ENCODE peak calls at places on chromosomes 3 and 15, in ten cellular contexts. One of them, this sample, is unnamed.

GRCh38 chr15:50675524-50676144 is 11.0 kb downstream of the TRPM7 start:
- DNase-seq in epithelial cell of prostate: no peak
- DNase-seq in nephron progenitor cell: no peak
- DNase-seq in NCI-H2171: no peak
- DNase-seq in stimulated activated CD4-positive, alpha-beta T cell treated with anti-CD3 and anti-CD28 coated beads, Interleukin-1b, Interleukin-23, amount 100 ng/mL, for 48 hours: no peak
- DNase-seq in HFFc6: peak
- DNase-seq in brain microvascular endothelial cell: peak
- DNase-seq in EL: peak
- DNase-seq in WERI-Rb-1: no peak
- DNase-seq in memory B cell: peak
- DNase-seq in this sample: no peak

GRCh38 chr3:141457624-141458236 is 29.1 kb upstream of the RASA2 start:
- DNase-seq in EL: peak
- DNase-seq in nephron progenitor cell: no peak
- DNase-seq in WERI-Rb-1: no peak
- DNase-seq in epithelial cell of prostate: peak
- DNase-seq in memory B cell: no peak
- DNase-seq in brain microvascular endothelial cell: peak
- DNase-seq in stimulated activated CD4-positive, alpha-beta T cell treated with anti-CD3 and anti-CD28 coated beads, Interleukin-1b, Interleukin-23, amount 100 ng/mL, for 48 hours: no peak
- DNase-seq in HFFc6: peak
- DNase-seq in NCI-H2171: no peak
- DNase-seq in this sample: no peak

GRCh38 chr15:37107071-37107753 is 6.9 kb upstream of the MEIS2 start:
- DNase-seq in EL: no peak
- DNase-seq in stimulated activated CD4-positive, alpha-beta T cell treated with anti-CD3 and anti-CD28 coated beads, Interleukin-1b, Interleukin-23, amount 100 ng/mL, for 48 hours: no peak
- DNase-seq in nephron progenitor cell: peak
- DNase-seq in epithelial cell of prostate: no peak
- DNase-seq in WERI-Rb-1: peak
- DNase-seq in HFFc6: no peak
- DNase-seq in brain microvascular endothelial cell: no peak
- DNase-seq in NCI-H2171: no peak
- DNase-seq in memory B cell: no peak
- DNase-seq in this sample: no peak

GRCh38 chr3:27666277-27666676 is 55.8 kb downstream of the EOMES start:
- DNase-seq in WERI-Rb-1: no peak
- DNase-seq in EL: no peak
- DNase-seq in brain microvascular endothelial cell: no peak
- DNase-seq in stimulated activated CD4-positive, alpha-beta T cell treated with anti-CD3 and anti-CD28 coated beads, Interleukin-1b, Interleukin-23, amount 100 ng/mL, for 48 hours: no peak
- DNase-seq in NCI-H2171: no peak
- DNase-seq in epithelial cell of prostate: no peak
- DNase-seq in memory B cell: no peak
- DNase-seq in nephron progenitor cell: no peak
- DNase-seq in HFFc6: no peak
- DNase-seq in this sample: no peak

GRCh38 chr15:85691350-85692240 is 103.1 kb downstream of the KLHL25 start:
- DNase-seq in nephron progenitor cell: no peak
- DNase-seq in stimulated activated CD4-positive, alpha-beta T cell treated with anti-CD3 and anti-CD28 coated beads, Interleukin-1b, Interleukin-23, amount 100 ng/mL, for 48 hours: peak
- DNase-seq in memory B cell: no peak
- DNase-seq in HFFc6: no peak
- DNase-seq in brain microvascular endothelial cell: no peak
- DNase-seq in EL: no peak
- DNase-seq in WERI-Rb-1: no peak
- DNase-seq in NCI-H2171: no peak
- DNase-seq in epithelial cell of prostate: no peak
- DNase-seq in this sample: no peak

GRCh38 chr3:117118604-117119003 is 409.0 kb downstream of the TUSC7 start:
- DNase-seq in memory B cell: no peak
- DNase-seq in brain microvascular endothelial cell: no peak
- DNase-seq in WERI-Rb-1: no peak
- DNase-seq in stimulated activated CD4-positive, alpha-beta T cell treated with anti-CD3 and anti-CD28 coated beads, Interleukin-1b, Interleukin-23, amount 100 ng/mL, for 48 hours: no peak
- DNase-seq in epithelial cell of prostate: no peak
- DNase-seq in NCI-H2171: no peak
- DNase-seq in nephron progenitor cell: no peak
- DNase-seq in EL: peak
- DNase-seq in HFFc6: no peak
- DNase-seq in this sample: no peak

GRCh38 chr3:16294854-16295253 is 29.8 kb downstream of the OXNAD1 start:
- DNase-seq in WERI-Rb-1: no peak
- DNase-seq in stimulated activated CD4-positive, alpha-beta T cell treated with anti-CD3 and anti-CD28 coated beads, Interleukin-1b, Interleukin-23, amount 100 ng/mL, for 48 hours: no peak
- DNase-seq in brain microvascular endothelial cell: no peak
- DNase-seq in memory B cell: no peak
- DNase-seq in nephron progenitor cell: no peak
- DNase-seq in HFFc6: no peak
- DNase-seq in NCI-H2171: no peak
- DNase-seq in EL: no peak
- DNase-seq in epithelial cell of prostate: no peak
- DNase-seq in this sample: no peak

GRCh38 chr3:152811974-152812760 is 22.8 kb upstream of the P2RY1 start:
- DNase-seq in NCI-H2171: no peak
- DNase-seq in EL: no peak
- DNase-seq in epithelial cell of prostate: no peak
- DNase-seq in WERI-Rb-1: no peak
- DNase-seq in nephron progenitor cell: no peak
- DNase-seq in brain microvascular endothelial cell: no peak
- DNase-seq in memory B cell: no peak
- DNase-seq in HFFc6: no peak
- DNase-seq in stimulated activated CD4-positive, alpha-beta T cell treated with anti-CD3 and anti-CD28 coated beads, Interleukin-1b, Interleukin-23, amount 100 ng/mL, for 48 hours: no peak
- DNase-seq in this sample: no peak

GRCh38 chr3:150523538-150523937 is 22.8 kb downstream of the SERP1 start:
- DNase-seq in EL: no peak
- DNase-seq in HFFc6: no peak
- DNase-seq in WERI-Rb-1: no peak
- DNase-seq in epithelial cell of prostate: no peak
- DNase-seq in brain microvascular endothelial cell: no peak
- DNase-seq in stimulated activated CD4-positive, alpha-beta T cell treated with anti-CD3 and anti-CD28 coated beads, Interleukin-1b, Interleukin-23, amount 100 ng/mL, for 48 hours: no peak
- DNase-seq in nephron progenitor cell: no peak
- DNase-seq in NCI-H2171: no peak
- DNase-seq in memory B cell: no peak
- DNase-seq in this sample: no peak

GRCh38 chr3:186054481-186055399 is 54.1 kb downstream of the ETV5 start:
- DNase-seq in HFFc6: no peak
- DNase-seq in epithelial cell of prostate: no peak
- DNase-seq in memory B cell: no peak
- DNase-seq in brain microvascular endothelial cell: no peak
- DNase-seq in stimulated activated CD4-positive, alpha-beta T cell treated with anti-CD3 and anti-CD28 coated beads, Interleukin-1b, Interleukin-23, amount 100 ng/mL, for 48 hours: no peak
- DNase-seq in nephron progenitor cell: no peak
- DNase-seq in WERI-Rb-1: no peak
- DNase-seq in EL: no peak
- DNase-seq in NCI-H2171: peak
- DNase-seq in this sample: no peak

GRCh38 chr15:75234191-75234810 is 23.8 kb upstream of the GOLGA6C start:
- DNase-seq in epithelial cell of prostate: no peak
- DNase-seq in HFFc6: no peak
- DNase-seq in memory B cell: no peak
- DNase-seq in nephron progenitor cell: no peak
- DNase-seq in EL: no peak
- DNase-seq in stimulated activated CD4-positive, alpha-beta T cell treated with anti-CD3 and anti-CD28 coated beads, Interleukin-1b, Interleukin-23, amount 100 ng/mL, for 48 hours: no peak
- DNase-seq in brain microvascular endothelial cell: no peak
- DNase-seq in NCI-H2171: no peak
- DNase-seq in WERI-Rb-1: peak
- DNase-seq in this sample: no peak

GRCh38 chr3:150216041-150216811 is 191.9 kb upstream of the TSC22D2 start:
- DNase-seq in WERI-Rb-1: peak
- DNase-seq in HFFc6: no peak
- DNase-seq in brain microvascular endothelial cell: peak
- DNase-seq in stimulated activated CD4-positive, alpha-beta T cell treated with anti-CD3 and anti-CD28 coated beads, Interleukin-1b, Interleukin-23, amount 100 ng/mL, for 48 hours: no peak
- DNase-seq in nephron progenitor cell: no peak
- DNase-seq in memory B cell: no peak
- DNase-seq in EL: peak
- DNase-seq in NCI-H2171: peak
- DNase-seq in epithelial cell of prostate: no peak
- DNase-seq in this sample: peak

GRCh38 chr3:9223683-9224082 is 25.8 kb downstream of the SRGAP3 start:
- DNase-seq in nephron progenitor cell: no peak
- DNase-seq in brain microvascular endothelial cell: no peak
- DNase-seq in NCI-H2171: no peak
- DNase-seq in WERI-Rb-1: no peak
- DNase-seq in HFFc6: no peak
- DNase-seq in stimulated activated CD4-positive, alpha-beta T cell treated with anti-CD3 and anti-CD28 coated beads, Interleukin-1b, Interleukin-23, amount 100 ng/mL, for 48 hours: no peak
- DNase-seq in EL: no peak
- DNase-seq in memory B cell: no peak
- DNase-seq in epithelial cell of prostate: no peak
- DNase-seq in this sample: no peak

GRCh38 chr3:129063841-129064482 is 3.4 kb downstream of the GP9 start:
- DNase-seq in memory B cell: no peak
- DNase-seq in WERI-Rb-1: no peak
- DNase-seq in NCI-H2171: peak
- DNase-seq in EL: no peak
- DNase-seq in HFFc6: no peak
- DNase-seq in brain microvascular endothelial cell: no peak
- DNase-seq in nephron progenitor cell: no peak
- DNase-seq in stimulated activated CD4-positive, alpha-beta T cell treated with anti-CD3 and anti-CD28 coated beads, Interleukin-1b, Interleukin-23, amount 100 ng/mL, for 48 hours: no peak
- DNase-seq in epithelial cell of prostate: no peak
- DNase-seq in this sample: no peak

GRCh38 chr15:31376511-31376910 is 49.9 kb downstream of the KLF13 start:
- DNase-seq in memory B cell: no peak
- DNase-seq in brain microvascular endothelial cell: no peak
- DNase-seq in stimulated activated CD4-positive, alpha-beta T cell treated with anti-CD3 and anti-CD28 coated beads, Interleukin-1b, Interleukin-23, amount 100 ng/mL, for 48 hours: no peak
- DNase-seq in nephron progenitor cell: no peak
- DNase-seq in WERI-Rb-1: no peak
- DNase-seq in EL: no peak
- DNase-seq in epithelial cell of prostate: no peak
- DNase-seq in HFFc6: no peak
- DNase-seq in NCI-H2171: no peak
- DNase-seq in this sample: no peak

GRCh38 chr3:160448845-160449659 is 534 bp downstream of the TRIM59 start:
- DNase-seq in nephron progenitor cell: peak
- DNase-seq in memory B cell: no peak
- DNase-seq in HFFc6: peak
- DNase-seq in epithelial cell of prostate: no peak
- DNase-seq in EL: no peak
- DNase-seq in WERI-Rb-1: no peak
- DNase-seq in stimulated activated CD4-positive, alpha-beta T cell treated with anti-CD3 and anti-CD28 coated beads, Interleukin-1b, Interleukin-23, amount 100 ng/mL, for 48 hours: no peak
- DNase-seq in brain microvascular endothelial cell: no peak
- DNase-seq in NCI-H2171: no peak
- DNase-seq in this sample: peak

GRCh38 chr15:85482896-85483295 is 102.5 kb downstream of the AKAP13 start:
- DNase-seq in EL: peak
- DNase-seq in WERI-Rb-1: no peak
- DNase-seq in epithelial cell of prostate: peak
- DNase-seq in stimulated activated CD4-positive, alpha-beta T cell treated with anti-CD3 and anti-CD28 coated beads, Interleukin-1b, Interleukin-23, amount 100 ng/mL, for 48 hours: no peak
- DNase-seq in memory B cell: peak
- DNase-seq in NCI-H2171: no peak
- DNase-seq in brain microvascular endothelial cell: peak
- DNase-seq in nephron progenitor cell: no peak
- DNase-seq in HFFc6: peak
- DNase-seq in this sample: peak

GRCh38 chr3:180135101-180135500 is 98.4 kb upstream of the PEX5L start:
- DNase-seq in brain microvascular endothelial cell: no peak
- DNase-seq in nephron progenitor cell: no peak
- DNase-seq in NCI-H2171: no peak
- DNase-seq in EL: no peak
- DNase-seq in HFFc6: no peak
- DNase-seq in WERI-Rb-1: no peak
- DNase-seq in stimulated activated CD4-positive, alpha-beta T cell treated with anti-CD3 and anti-CD28 coated beads, Interleukin-1b, Interleukin-23, amount 100 ng/mL, for 48 hours: no peak
- DNase-seq in epithelial cell of prostate: no peak
- DNase-seq in memory B cell: no peak
- DNase-seq in this sample: no peak

GRCh38 chr3:136068708-136069107 is 103.2 kb downstream of the PPP2R3A start:
- DNase-seq in HFFc6: peak
- DNase-seq in stimulated activated CD4-positive, alpha-beta T cell treated with anti-CD3 and anti-CD28 coated beads, Interleukin-1b, Interleukin-23, amount 100 ng/mL, for 48 hours: no peak
- DNase-seq in NCI-H2171: no peak
- DNase-seq in brain microvascular endothelial cell: no peak
- DNase-seq in nephron progenitor cell: no peak
- DNase-seq in memory B cell: no peak
- DNase-seq in WERI-Rb-1: no peak
- DNase-seq in EL: peak
- DNase-seq in epithelial cell of prostate: no peak
- DNase-seq in this sample: no peak

GRCh38 chr3:9797196-9797945 is 4.5 kb downstream of the ARPC4 start:
- DNase-seq in memory B cell: no peak
- DNase-seq in brain microvascular endothelial cell: no peak
- DNase-seq in EL: no peak
- DNase-seq in stimulated activated CD4-positive, alpha-beta T cell treated with anti-CD3 and anti-CD28 coated beads, Interleukin-1b, Interleukin-23, amount 100 ng/mL, for 48 hours: no peak
- DNase-seq in NCI-H2171: no peak
- DNase-seq in WERI-Rb-1: no peak
- DNase-seq in nephron progenitor cell: no peak
- DNase-seq in HFFc6: no peak
- DNase-seq in epithelial cell of prostate: no peak
- DNase-seq in this sample: no peak

GRCh38 chr15:90883971-90884718 is at the start of gene FES:
- DNase-seq in EL: peak
- DNase-seq in brain microvascular endothelial cell: no peak
- DNase-seq in memory B cell: no peak
- DNase-seq in stimulated activated CD4-positive, alpha-beta T cell treated with anti-CD3 and anti-CD28 coated beads, Interleukin-1b, Interleukin-23, amount 100 ng/mL, for 48 hours: no peak
- DNase-seq in HFFc6: no peak
- DNase-seq in epithelial cell of prostate: no peak
- DNase-seq in WERI-Rb-1: no peak
- DNase-seq in nephron progenitor cell: peak
- DNase-seq in NCI-H2171: no peak
- DNase-seq in this sample: peak

GRCh38 chr3:171741377-171741776 is 68.9 kb downstream of the PLD1 start:
- DNase-seq in epithelial cell of prostate: no peak
- DNase-seq in brain microvascular endothelial cell: no peak
- DNase-seq in WERI-Rb-1: no peak
- DNase-seq in stimulated activated CD4-positive, alpha-beta T cell treated with anti-CD3 and anti-CD28 coated beads, Interleukin-1b, Interleukin-23, amount 100 ng/mL, for 48 hours: no peak
- DNase-seq in NCI-H2171: no peak
- DNase-seq in memory B cell: no peak
- DNase-seq in HFFc6: no peak
- DNase-seq in EL: no peak
- DNase-seq in nephron progenitor cell: no peak
- DNase-seq in this sample: no peak

GRCh38 chr15:67542192-67542461 is 376 bp upstream of the MAP2K5 start:
- DNase-seq in WERI-Rb-1: no peak
- DNase-seq in brain microvascular endothelial cell: no peak
- DNase-seq in stimulated activated CD4-positive, alpha-beta T cell treated with anti-CD3 and anti-CD28 coated beads, Interleukin-1b, Interleukin-23, amount 100 ng/mL, for 48 hours: no peak
- DNase-seq in EL: no peak
- DNase-seq in memory B cell: peak
- DNase-seq in epithelial cell of prostate: no peak
- DNase-seq in NCI-H2171: no peak
- DNase-seq in HFFc6: no peak
- DNase-seq in nephron progenitor cell: no peak
- DNase-seq in this sample: peak

GRCh38 chr15:72135719-72136118 is 17.5 kb downstream of the SENP8 start:
- DNase-seq in epithelial cell of prostate: no peak
- DNase-seq in nephron progenitor cell: no peak
- DNase-seq in NCI-H2171: no peak
- DNase-seq in memory B cell: no peak
- DNase-seq in EL: no peak
- DNase-seq in brain microvascular endothelial cell: no peak
- DNase-seq in WERI-Rb-1: no peak
- DNase-seq in stimulated activated CD4-positive, alpha-beta T cell treated with anti-CD3 and anti-CD28 coated beads, Interleukin-1b, Interleukin-23, amount 100 ng/mL, for 48 hours: no peak
- DNase-seq in HFFc6: no peak
- DNase-seq in this sample: no peak

GRCh38 chr15:71335591-71335990 is 220.3 kb downstream of the THSD4 start:
- DNase-seq in WERI-Rb-1: no peak
- DNase-seq in brain microvascular endothelial cell: no peak
- DNase-seq in nephron progenitor cell: no peak
- DNase-seq in epithelial cell of prostate: no peak
- DNase-seq in HFFc6: no peak
- DNase-seq in memory B cell: no peak
- DNase-seq in NCI-H2171: no peak
- DNase-seq in EL: no peak
- DNase-seq in stimulated activated CD4-positive, alpha-beta T cell treated with anti-CD3 and anti-CD28 coated beads, Interleukin-1b, Interleukin-23, amount 100 ng/mL, for 48 hours: no peak
- DNase-seq in this sample: no peak